ENCODE peak calls at places on chromosomes 16 and 17, in seven cellular contexts. One of them, this sample, is unnamed. For H3K4me1, the result is how much of the 10 kb centered on the place peaks cover.

GRCh38 chr17:73591278-73592078 is 52.8 kb downstream of the SDK2 start:
- DNase-seq in tibial nerve: no peak
- DNase-seq in vagina: no peak
- DNase-seq in sigmoid colon: no peak
- DNase-seq in A549: no peak
- DNase-seq in body of pancreas: no peak
- DNase-seq in esophagus squamous epithelium: no peak
- DNase-seq in this sample: no peak

GRCh38 chr17:41666708-41667279 is 21.9 kb upstream of the EIF1 start:
- DNase-seq in tibial nerve: peak
- DNase-seq in vagina: peak
- DNase-seq in sigmoid colon: peak
- DNase-seq in A549: peak
- DNase-seq in body of pancreas: peak
- DNase-seq in esophagus squamous epithelium: peak
- DNase-seq in this sample: peak

GRCh38 chr17:61451538-61452300 is 503 bp upstream of the TBX4 start:
- DNase-seq in tibial nerve: no peak
- DNase-seq in vagina: no peak
- DNase-seq in sigmoid colon: peak
- DNase-seq in A549: no peak
- DNase-seq in body of pancreas: no peak
- DNase-seq in esophagus squamous epithelium: no peak
- DNase-seq in this sample: no peak

GRCh38 chr17:80987941-80988461 is 3.6 kb upstream of the CHMP6 start:
- DNase-seq in tibial nerve: no peak
- DNase-seq in vagina: no peak
- DNase-seq in sigmoid colon: no peak
- DNase-seq in A549: no peak
- DNase-seq in body of pancreas: peak
- DNase-seq in esophagus squamous epithelium: no peak
- DNase-seq in this sample: peak

GRCh38 chr17:39461911-39462641 is 790 bp downstream of the CDK12 start:
- DNase-seq in tibial nerve: no peak
- DNase-seq in vagina: peak
- DNase-seq in sigmoid colon: no peak
- DNase-seq in A549: no peak
- DNase-seq in body of pancreas: peak
- DNase-seq in esophagus squamous epithelium: no peak
- DNase-seq in this sample: no peak

GRCh38 chr16:4293822-4294457 is 21.1 kb upstream of the TFAP4 start:
- DNase-seq in tibial nerve: no peak
- DNase-seq in vagina: no peak
- DNase-seq in sigmoid colon: peak
- DNase-seq in A549: peak
- DNase-seq in body of pancreas: peak
- DNase-seq in esophagus squamous epithelium: no peak
- DNase-seq in this sample: peak

GRCh38 chr16:69703638-69704037 is 22.7 kb downstream of the NQO1 start:
- DNase-seq in tibial nerve: no peak
- DNase-seq in vagina: no peak
- DNase-seq in sigmoid colon: no peak
- DNase-seq in A549: no peak
- DNase-seq in body of pancreas: no peak
- DNase-seq in esophagus squamous epithelium: no peak
- DNase-seq in this sample: no peak

GRCh38 chr16:19177111-19177747 is 9.2 kb downstream of the SYT17 start:
- DNase-seq in tibial nerve: no peak
- DNase-seq in vagina: no peak
- DNase-seq in sigmoid colon: no peak
- DNase-seq in A549: no peak
- DNase-seq in body of pancreas: no peak
- DNase-seq in esophagus squamous epithelium: no peak
- DNase-seq in this sample: no peak

GRCh38 chr17:58918072-58918471 is 162.4 kb downstream of the PPM1E start:
- DNase-seq in tibial nerve: no peak
- DNase-seq in vagina: no peak
- DNase-seq in sigmoid colon: no peak
- DNase-seq in A549: no peak
- DNase-seq in body of pancreas: no peak
- DNase-seq in esophagus squamous epithelium: no peak
- DNase-seq in this sample: no peak

GRCh38 chr17:49187301-49187700 is 23.1 kb downstream of the GNGT2 start:
- DNase-seq in tibial nerve: no peak
- DNase-seq in vagina: no peak
- DNase-seq in sigmoid colon: no peak
- DNase-seq in A549: no peak
- DNase-seq in body of pancreas: no peak
- DNase-seq in esophagus squamous epithelium: no peak
- DNase-seq in this sample: no peak

GRCh38 chr17:61369751-61370150 is 29.9 kb upstream of the TBX2 start:
- DNase-seq in tibial nerve: no peak
- DNase-seq in vagina: no peak
- DNase-seq in sigmoid colon: no peak
- DNase-seq in A549: no peak
- DNase-seq in body of pancreas: no peak
- DNase-seq in esophagus squamous epithelium: no peak
- DNase-seq in this sample: no peak

GRCh38 chr16:2841606-2842339 is 11.7 kb downstream of the ZG16B start:
- DNase-seq in tibial nerve: no peak
- DNase-seq in vagina: no peak
- DNase-seq in sigmoid colon: peak
- DNase-seq in A549: no peak
- DNase-seq in body of pancreas: no peak
- DNase-seq in esophagus squamous epithelium: no peak
- DNase-seq in this sample: no peak

GRCh38 chr16:2843526-2843925 is 13.4 kb downstream of the ZG16B start:
- DNase-seq in tibial nerve: no peak
- DNase-seq in vagina: no peak
- DNase-seq in sigmoid colon: no peak
- DNase-seq in A549: no peak
- DNase-seq in body of pancreas: no peak
- DNase-seq in esophagus squamous epithelium: no peak
- DNase-seq in this sample: no peak

GRCh38 chr16:2840914-2841313 is 10.8 kb downstream of the ZG16B start:
- DNase-seq in tibial nerve: no peak
- DNase-seq in vagina: no peak
- DNase-seq in sigmoid colon: peak
- DNase-seq in A549: no peak
- DNase-seq in body of pancreas: no peak
- DNase-seq in esophagus squamous epithelium: no peak
- DNase-seq in this sample: no peak

GRCh38 chr16:2839650-2840450 is 9.7 kb downstream of the ZG16B start:
- DNase-seq in tibial nerve: no peak
- DNase-seq in vagina: no peak
- DNase-seq in sigmoid colon: peak
- DNase-seq in A549: no peak
- DNase-seq in body of pancreas: no peak
- DNase-seq in esophagus squamous epithelium: no peak
- DNase-seq in this sample: no peak

DNA sequence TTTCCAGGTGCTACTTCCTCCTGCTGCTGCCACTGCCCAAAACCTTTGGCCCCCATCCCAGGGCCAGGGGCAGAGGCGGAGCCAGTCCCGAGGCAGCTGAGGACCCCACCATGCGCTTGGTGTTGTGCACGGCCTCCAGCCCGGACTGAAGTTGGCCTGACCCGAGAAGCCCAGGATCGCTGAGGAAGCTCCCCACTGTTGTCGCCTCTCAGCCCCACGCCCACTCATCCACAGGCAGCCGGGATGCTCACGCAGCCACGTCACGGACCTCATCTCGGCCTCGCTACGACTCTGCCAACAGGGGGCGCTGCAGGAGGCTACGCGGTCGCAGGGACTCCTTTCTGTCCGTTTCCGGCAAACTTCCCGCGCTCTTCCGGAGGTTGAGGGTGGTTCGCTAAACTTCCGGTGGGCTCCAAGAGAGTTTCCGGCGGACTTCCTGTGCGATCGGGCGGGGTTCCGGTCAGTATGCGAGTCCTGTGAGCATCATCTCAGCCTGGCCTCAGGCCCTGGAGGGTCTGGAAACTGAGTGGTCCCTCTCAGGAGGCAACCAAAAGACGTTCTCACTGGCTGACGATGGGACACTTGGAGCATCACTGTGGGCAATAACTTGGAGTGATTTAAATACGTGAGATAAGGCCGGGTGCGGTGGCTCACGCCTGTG is 12.4 kb downstream of the ZG16B start:
- DNase-seq in tibial nerve: no peak
- DNase-seq in vagina: no peak
- DNase-seq in sigmoid colon: peak
- DNase-seq in A549: no peak
- DNase-seq in body of pancreas: peak
- DNase-seq in esophagus squamous epithelium: no peak
- DNase-seq in this sample: no peak
- TF ChIP-seq POLR2A in tibial nerve: no peak
- TF ChIP-seq POLR2A in vagina: no peak
- TF ChIP-seq POLR2A in sigmoid colon: no peak
- TF ChIP-seq POLR2A in A549: no peak
- TF ChIP-seq POLR2A in body of pancreas: no peak
- TF ChIP-seq POLR2A in esophagus squamous epithelium: no peak
- TF ChIP-seq POLR2A in this sample: no peak

DNA sequence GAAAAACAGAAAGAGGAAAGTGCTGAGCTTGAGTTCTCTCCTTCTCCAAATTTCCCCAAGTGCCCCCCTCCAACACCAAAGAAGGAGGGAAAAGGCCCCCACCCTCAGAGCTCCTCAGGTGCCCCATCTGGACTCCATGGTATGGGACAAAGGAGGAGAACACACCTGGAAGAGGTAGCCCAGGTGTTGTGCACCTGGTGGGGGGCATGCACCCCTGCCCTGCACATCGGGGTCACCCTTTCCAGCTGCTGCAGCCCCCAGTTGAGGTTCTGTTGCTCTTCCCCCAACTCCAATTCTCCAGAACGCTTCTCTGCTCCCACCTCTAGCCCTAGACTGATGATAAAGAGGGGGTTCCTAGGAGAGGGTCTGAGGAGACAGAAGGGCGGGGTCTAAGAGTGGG is 3.0 kb upstream of the COL1A1 start:
- DNase-seq in tibial nerve: peak
- DNase-seq in vagina: no peak
- DNase-seq in sigmoid colon: no peak
- DNase-seq in A549: no peak
- DNase-seq in body of pancreas: no peak
- DNase-seq in esophagus squamous epithelium: no peak
- DNase-seq in this sample: no peak
- H3K4me1 ChIP-seq in tibial nerve: under half
- H3K4me1 ChIP-seq in vagina: half or more
- H3K4me1 ChIP-seq in sigmoid colon: half or more
- H3K4me1 ChIP-seq in A549: under half
- H3K4me1 ChIP-seq in body of pancreas: under half
- H3K4me1 ChIP-seq in esophagus squamous epithelium: under half
- H3K4me1 ChIP-seq in this sample: under half

GRCh38 chr16:57087003-57087402 is 5.4 kb upstream of the CPNE2 start:
- DNase-seq in tibial nerve: no peak
- DNase-seq in vagina: no peak
- DNase-seq in sigmoid colon: no peak
- DNase-seq in A549: no peak
- DNase-seq in body of pancreas: no peak
- DNase-seq in esophagus squamous epithelium: no peak
- DNase-seq in this sample: no peak
- TF ChIP-seq POLR2A in tibial nerve: no peak
- TF ChIP-seq POLR2A in vagina: no peak
- TF ChIP-seq POLR2A in sigmoid colon: no peak
- TF ChIP-seq POLR2A in A549: no peak
- TF ChIP-seq POLR2A in body of pancreas: no peak
- TF ChIP-seq POLR2A in esophagus squamous epithelium: no peak
- TF ChIP-seq POLR2A in this sample: no peak

GRCh38 chr17:66255112-66255511 is 25.9 kb upstream of the APOH start:
- DNase-seq in tibial nerve: no peak
- DNase-seq in vagina: no peak
- DNase-seq in sigmoid colon: no peak
- DNase-seq in A549: no peak
- DNase-seq in body of pancreas: peak
- DNase-seq in esophagus squamous epithelium: no peak
- DNase-seq in this sample: peak

GRCh38 chr17:66255527-66255971 is 26.3 kb upstream of the APOH start:
- DNase-seq in tibial nerve: no peak
- DNase-seq in vagina: no peak
- DNase-seq in sigmoid colon: no peak
- DNase-seq in A549: no peak
- DNase-seq in body of pancreas: no peak
- DNase-seq in esophagus squamous epithelium: no peak
- DNase-seq in this sample: no peak

GRCh38 chr17:66248285-66248684 is 19.1 kb upstream of the APOH start:
- DNase-seq in tibial nerve: no peak
- DNase-seq in vagina: no peak
- DNase-seq in sigmoid colon: no peak
- DNase-seq in A549: no peak
- DNase-seq in body of pancreas: no peak
- DNase-seq in esophagus squamous epithelium: no peak
- DNase-seq in this sample: no peak

GRCh38 chr17:66250686-66251085 is 21.5 kb upstream of the APOH start:
- DNase-seq in tibial nerve: no peak
- DNase-seq in vagina: no peak
- DNase-seq in sigmoid colon: no peak
- DNase-seq in A549: no peak
- DNase-seq in body of pancreas: no peak
- DNase-seq in esophagus squamous epithelium: no peak
- DNase-seq in this sample: no peak
- H3K4me1 ChIP-seq in tibial nerve: under half
- H3K4me1 ChIP-seq in vagina: under half
- H3K4me1 ChIP-seq in sigmoid colon: under half
- H3K4me1 ChIP-seq in A549: under half
- H3K4me1 ChIP-seq in body of pancreas: under half
- H3K4me1 ChIP-seq in esophagus squamous epithelium: under half
- H3K4me1 ChIP-seq in this sample: under half

DNA sequence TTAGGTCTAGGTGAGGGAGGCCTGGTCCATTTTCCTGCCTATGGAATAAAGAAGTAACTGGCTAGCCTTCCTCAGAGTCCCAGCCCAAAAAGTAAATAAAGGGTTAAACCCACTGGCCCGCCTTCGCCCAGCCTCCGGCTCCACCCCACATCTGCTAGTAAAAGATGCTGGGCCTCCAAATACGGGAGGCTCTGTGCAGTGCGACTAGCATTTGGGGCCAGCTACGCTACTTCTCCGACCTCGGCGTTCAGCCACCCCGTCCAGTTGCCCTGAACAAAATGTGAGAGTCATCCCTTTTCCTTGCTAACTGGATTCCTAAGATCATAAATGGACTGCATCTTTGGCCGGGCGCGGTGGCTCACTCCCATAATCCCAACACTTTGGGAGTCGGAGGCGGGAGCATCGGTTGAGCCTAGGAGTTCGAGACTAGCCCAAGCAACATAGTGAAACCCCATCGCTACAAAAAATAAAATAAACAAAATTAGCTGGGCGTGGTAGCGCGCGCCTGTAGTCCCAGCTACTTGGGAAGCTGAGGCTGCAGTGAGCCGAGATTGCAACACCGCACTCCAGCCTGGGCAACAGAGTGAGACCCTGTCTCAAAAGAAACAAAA is 880 bp upstream of the MPP2 start:
- DNase-seq in tibial nerve: peak
- DNase-seq in vagina: peak
- DNase-seq in sigmoid colon: peak
- DNase-seq in A549: peak
- DNase-seq in body of pancreas: peak
- DNase-seq in esophagus squamous epithelium: no peak
- DNase-seq in this sample: peak
- TF ChIP-seq POLR2A in tibial nerve: no peak
- TF ChIP-seq POLR2A in vagina: no peak
- TF ChIP-seq POLR2A in sigmoid colon: no peak
- TF ChIP-seq POLR2A in A549: no peak
- TF ChIP-seq POLR2A in body of pancreas: no peak
- TF ChIP-seq POLR2A in esophagus squamous epithelium: no peak
- TF ChIP-seq POLR2A in this sample: no peak

GRCh38 chr17:55348749-55349354 is 72.8 kb downstream of the MMD start:
- DNase-seq in tibial nerve: peak
- DNase-seq in vagina: no peak
- DNase-seq in sigmoid colon: peak
- DNase-seq in A549: peak
- DNase-seq in body of pancreas: peak
- DNase-seq in esophagus squamous epithelium: no peak
- DNase-seq in this sample: peak
- H3K4me1 ChIP-seq in tibial nerve: under half
- H3K4me1 ChIP-seq in vagina: under half
- H3K4me1 ChIP-seq in sigmoid colon: under half
- H3K4me1 ChIP-seq in A549: under half
- H3K4me1 ChIP-seq in body of pancreas: under half
- H3K4me1 ChIP-seq in esophagus squamous epithelium: under half
- H3K4me1 ChIP-seq in this sample: under half